ENCODE peak calls at places on chromosomes 11 and 22, in five cellular contexts. O is body of pancreas, X is PC-9, L is stomach, D is RWPE2. P is an unnamed sample. For H3K4me1, the result is how much of the 10 kb centered on the place peaks cover.

GRCh38 chr11:69309800-69310280 is 15.9 kb downstream of the MYEOV start:
- DNase-seq in O (no peak), X (no peak), L (no peak), D (peak), P (no peak)

GRCh38 chr22:46971141-46971775 is 208.8 kb downstream of the TBC1D22A start:
- DNase-seq in O (peak), X (no peak), L (no peak), D (no peak), P (peak)

GRCh38 chr11:121520243-121521144 is 67.7 kb upstream of the SORL1-AS1 start:
- DNase-seq in O (no peak), X (no peak), L (no peak), D (no peak), P (no peak)

GRCh38 chr11:111456086-111456858 is 55.9 kb downstream of the BTG4 start:
- DNase-seq in O (no peak), X (no peak), L (no peak), D (no peak), P (no peak)

GRCh38 chr11:123543796-123544195 is 110.6 kb downstream of the SCN3B start:
- DNase-seq in O (no peak), X (peak), L (no peak), D (no peak), P (no peak)

GRCh38 chr11:116696381-116696941 is 76.3 kb downstream of the BUD13 start:
- DNase-seq in O (peak), X (no peak), L (peak), D (no peak), P (no peak)

GRCh38 chr22:16699336-16699735 is 106.7 kb upstream of the CCT8L2 start:
- DNase-seq in O (no peak), X (no peak), L (no peak), D (no peak), P (no peak)

GRCh38 chr11:87722756-87723599 is 452.3 kb downstream of the RAB38 start:
- DNase-seq in O (peak), X (peak), L (peak), D (no peak), P (peak)

GRCh38 chr22:33565580-33565995 is 354.7 kb downstream of the LARGE1 start:
- DNase-seq in O (no peak), X (no peak), L (no peak), D (no peak), P (no peak)

GRCh38 chr11:123100378-123101085 is 38.6 kb upstream of the HSPA8 start:
- DNase-seq in O (peak), X (no peak), L (no peak), D (no peak), P (no peak)

GRCh38 chr11:2574553-2575535 is 125.0 kb downstream of the KCNQ1OT1 start:
- DNase-seq in O (peak), X (no peak), L (peak), D (peak), P (peak)

GRCh38 chr11:8658210-8658968 is 24.1 kb downstream of the TRIM66 start:
- DNase-seq in O (no peak), X (no peak), L (no peak), D (no peak), P (no peak)

GRCh38 chr11:2446590-2447252 is 1.9 kb downstream of the KCNQ1 start:
- DNase-seq in O (peak), X (no peak), L (no peak), D (peak), P (no peak)

GRCh38 chr11:28965824-28966223 is 857.6 kb downstream of the METTL15 start:
- DNase-seq in O (no peak), X (no peak), L (no peak), D (no peak), P (no peak)

GRCh38 chr11:74322667-74323066 is 11.2 kb upstream of the P4HA3 start:
- DNase-seq in O (no peak), X (no peak), L (no peak), D (no peak), P (no peak)

GRCh38 chr22:23532756-23533155 is 47.3 kb downstream of the IGLL1 start:
- DNase-seq in O (no peak), X (no peak), L (no peak), D (no peak), P (no peak)

GRCh38 chr11:69475866-69476714 is 5.4 kb upstream of the LINC01488 start:
- DNase-seq in O (no peak), X (no peak), L (no peak), D (no peak), P (no peak)

GRCh38 chr11:132888226-132888625 is 644.1 kb downstream of the OPCML start:
- DNase-seq in O (no peak), X (no peak), L (no peak), D (no peak), P (no peak)

GRCh38 chr22:25729595-25729994 is 12.4 kb upstream of the MYO18B start:
- DNase-seq in O (no peak), X (no peak), L (peak), D (no peak), P (peak)

GRCh38 chr11:16293204-16293681 is 63.1 kb downstream of the SOX6 start:
- DNase-seq in O (no peak), X (no peak), L (no peak), D (no peak), P (no peak)

GRCh38 chr11:79174045-79175008 is 266.5 kb downstream of the TENM4 start:
- DNase-seq in O (no peak), X (no peak), L (no peak), D (no peak), P (no peak)

GRCh38 chr11:17544181-17544622 is at the start of gene USH1C:
- DNase-seq in O (peak), X (no peak), L (peak), D (peak), P (no peak)

GRCh38 chr11:109772846-109773400 is 320.3 kb upstream of the ZC3H12C start:
- DNase-seq in O (peak), X (no peak), L (no peak), D (no peak), P (peak)

GRCh38 chr22:37182949-37183245 is 5.2 kb downstream of the C1QTNF6 start:
- DNase-seq in O (no peak), X (no peak), L (no peak), D (peak), P (no peak)

GRCh38 chr11:99505319-99505718 is 484.6 kb downstream of the CNTN5 start:
- DNase-seq in O (no peak), X (no peak), L (no peak), D (no peak), P (no peak)

GRCh38 chr11:132744771-132745170 is 787.5 kb downstream of the OPCML start:
- DNase-seq in O (no peak), X (no peak), L (no peak), D (no peak), P (no peak)

GRCh38 chr11:60860943-60861342 is 5.2 kb upstream of the PTGDR2 start:
- DNase-seq in O (no peak), X (no peak), L (no peak), D (peak), P (no peak)

GRCh38 chr11:93738647-93739081 is 2.6 kb downstream of the TAF1D start:
- DNase-seq in O (no peak), X (no peak), L (no peak), D (no peak), P (no peak)

GRCh38 chr11:93740031-93740801 is 1.1 kb downstream of the TAF1D start:
- DNase-seq in O (peak), X (peak), L (no peak), D (no peak), P (no peak)

GRCh38 chr11:93741882-93742226 is 382 bp downstream of the C11orf54 start:
- DNase-seq in O (peak), X (peak), L (peak), D (no peak), P (no peak)

GRCh38 chr11:93741094-93741881 is at the start of the genes C11orf54 and TAF1D:
- DNase-seq in O (peak), X (peak), L (peak), D (peak), P (peak)

GRCh38 chr11:93740802-93741093 is 547 bp downstream of the TAF1D start:
- DNase-seq in O (peak), X (peak), L (peak), D (peak), P (peak)
- H3K4me1 ChIP-seq in O (half or more), X (under half), L (half or more), D (under half), P (under half)

GRCh38 chr11:84775503-84775902 is 851.6 kb downstream of the DLG2 start:
- DNase-seq in O (no peak), X (no peak), L (no peak), D (no peak), P (no peak)

GRCh38 chr11:84780689-84781293 is 846.4 kb downstream of the DLG2 start:
- DNase-seq in O (no peak), X (no peak), L (no peak), D (no peak), P (no peak)
- TF ChIP-seq CTCF in O (peak), X (peak), L (peak), D (peak), P (peak)

GRCh38 chr22:43126506-43127165 is 16.1 kb downstream of the BIK start:
- DNase-seq in O (peak), X (peak), L (peak), D (peak), P (no peak)
- H3K4me1 ChIP-seq in O (under half), X (under half), L (half or more), D (under half), P (under half)

GRCh38 chr22:21043856-21044535 is 1.8 kb upstream of the LRRC74B start:
- DNase-seq in O (no peak), X (no peak), L (no peak), D (no peak), P (no peak)

GRCh38 chr22:21045585-21046294 is at the start of gene LRRC74B:
- DNase-seq in O (peak), X (peak), L (peak), D (peak), P (peak)

GRCh38 chr22:21047035-21047661 is 1.4 kb downstream of the LRRC74B start:
- DNase-seq in O (no peak), X (no peak), L (no peak), D (no peak), P (no peak)

GRCh38 chr22:21042978-21043855 is 2.5 kb upstream of the LRRC74B start:
- DNase-seq in O (no peak), X (peak), L (no peak), D (no peak), P (no peak)

DNA sequence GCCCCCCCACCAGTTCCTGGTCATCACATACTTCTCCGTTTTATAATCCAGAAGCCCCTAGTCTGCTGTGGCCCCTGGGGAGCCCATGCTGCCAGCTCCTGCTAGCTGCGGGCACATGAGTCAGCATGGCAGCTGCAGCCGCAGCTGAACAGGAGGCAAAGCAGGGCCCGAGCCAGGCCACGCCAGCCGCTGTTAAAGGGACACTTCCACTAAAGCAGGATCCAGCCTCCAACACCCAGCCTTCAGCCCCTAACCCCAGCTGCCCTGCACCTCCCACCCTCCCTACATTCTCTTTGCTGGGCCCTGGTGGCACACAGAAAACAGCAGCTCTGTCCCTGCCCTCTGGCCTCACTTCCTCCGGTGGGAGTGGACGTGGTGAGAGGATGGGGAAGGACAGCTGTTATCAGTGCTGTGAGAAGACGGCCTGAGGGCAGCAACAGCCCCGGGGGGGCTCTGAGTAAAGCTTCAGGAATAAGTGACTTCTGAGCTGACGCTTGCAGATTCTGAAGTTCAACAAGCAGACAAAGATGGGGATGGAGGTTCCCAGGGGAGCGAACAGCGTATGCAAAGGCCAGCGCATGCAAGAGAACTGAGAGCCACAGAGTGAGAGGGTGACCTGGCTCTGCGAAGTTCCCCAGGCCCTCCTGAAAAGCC is 688 bp upstream of the LRRC74B start:
- DNase-seq in O (no peak), X (peak), L (no peak), D (no peak), P (peak)
- TF ChIP-seq CTCF in O (no peak), X (no peak), L (no peak), D (no peak), P (no peak)

GRCh38 chr11:96396637-96397036 is 6.8 kb downstream of the JRKL start:
- DNase-seq in O (no peak), X (no peak), L (no peak), D (no peak), P (peak)
- H3K4me1 ChIP-seq in O (under half), X (under half), L (under half), D (under half), P (under half)

DNA sequence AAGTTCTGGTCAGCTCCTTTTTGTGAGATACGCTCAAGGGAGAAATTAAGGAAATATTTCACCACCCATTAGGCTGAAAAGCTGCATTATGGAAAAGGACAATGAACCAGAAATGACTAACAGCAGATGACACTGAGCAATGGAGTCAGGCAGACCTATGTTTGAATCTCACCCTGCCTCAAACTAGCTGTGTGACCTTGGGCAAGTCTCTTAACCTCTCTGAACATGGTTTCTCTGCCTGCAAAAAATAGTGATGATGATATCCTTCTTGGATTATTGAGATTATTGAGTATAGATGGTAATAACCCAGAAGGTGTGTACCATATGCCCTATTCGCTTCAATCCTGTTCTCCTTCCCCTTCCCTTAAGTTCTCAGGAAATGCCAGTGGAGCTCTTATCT is 2.9 kb upstream of the PRDM11 start:
- DNase-seq in O (no peak), X (no peak), L (no peak), D (no peak), P (no peak)
- TF ChIP-seq CTCF in O (no peak), X (no peak), L (no peak), D (no peak), P (no peak)

GRCh38 chr22:40203568-40203967 is 25.8 kb downstream of the TNRC6B start:
- DNase-seq in O (no peak), X (no peak), L (no peak), D (no peak), P (no peak)

GRCh38 chr22:40200795-40201194 is 23.1 kb downstream of the TNRC6B start:
- DNase-seq in O (no peak), X (no peak), L (no peak), D (no peak), P (no peak)

GRCh38 chr22:40204331-40205116 is 26.8 kb downstream of the TNRC6B start:
- DNase-seq in O (no peak), X (no peak), L (no peak), D (no peak), P (peak)

GRCh38 chr22:40199852-40200251 is 22.1 kb downstream of the TNRC6B start:
- DNase-seq in O (no peak), X (no peak), L (no peak), D (no peak), P (no peak)

GRCh38 chr22:40202225-40202944 is 24.7 kb downstream of the TNRC6B start:
- DNase-seq in O (peak), X (no peak), L (no peak), D (no peak), P (no peak)
- H3K4me1 ChIP-seq in O (under half), X (under half), L (half or more), D (under half), P (under half)